ENCODE peak calls at places on chromosomes 13 and 19, in five cellular contexts. W, I, L, U and Q are unnamed samples.

GRCh38 chr19:22733691-22734090 is 50.3 kb downstream of the ZNF99 start:
- DNase-seq in W (no peak), I (no peak), L (no peak), U (no peak), Q (no peak)

GRCh38 chr19:5838437-5839311 is 828 bp downstream of the FUT6 start:
- DNase-seq in W (no peak), I (no peak), L (no peak), U (no peak), Q (no peak)

GRCh38 chr13:32726374-32727037 is 140.3 kb downstream of the PDS5B start:
- DNase-seq in W (no peak), I (no peak), L (no peak), U (no peak), Q (no peak)

GRCh38 chr13:76948139-76948538 is at the start of gene ACOD1:
- DNase-seq in W (no peak), I (no peak), L (no peak), U (no peak), Q (no peak)

GRCh38 chr19:6269101-6269886 is 10.5 kb downstream of the MLLT1 start:
- DNase-seq in W (no peak), I (no peak), L (no peak), U (no peak), Q (no peak)

GRCh38 chr13:113903912-113904311 is 40.0 kb upstream of the GAS6 start:
- DNase-seq in W (no peak), I (no peak), L (no peak), U (no peak), Q (no peak)

GRCh38 chr19:47357788-47358680 is 8.9 kb downstream of the DHX34 start:
- DNase-seq in W (no peak), I (no peak), L (no peak), U (no peak), Q (no peak)

GRCh38 chr13:39864221-39864620 is 208.8 kb downstream of the COG6 start:
- DNase-seq in W (no peak), I (no peak), L (no peak), U (no peak), Q (no peak)

GRCh38 chr19:46451352-46451751 is 20.0 kb downstream of the PNMA8A start:
- DNase-seq in W (no peak), I (no peak), L (no peak), U (no peak), Q (no peak)

GRCh38 chr13:104869501-104869900 is 1666.0 kb downstream of the EFNB2 start:
- DNase-seq in W (no peak), I (no peak), L (no peak), U (no peak), Q (no peak)

GRCh38 chr19:5128932-5129389 is 160.0 kb downstream of the KDM4B start:
- DNase-seq in W (no peak), I (no peak), L (peak), U (no peak), Q (no peak)

GRCh38 chr13:44231786-44232516 is 141.7 kb upstream of the SERP2 start:
- DNase-seq in W (no peak), I (peak), L (peak), U (no peak), Q (no peak)

GRCh38 chr13:25699600-25699999 is 327.8 kb downstream of the ATP8A2 start:
- DNase-seq in W (no peak), I (no peak), L (no peak), U (no peak), Q (no peak)

GRCh38 chr13:78604782-78605611 is 1.6 kb upstream of the POU4F1 start:
- DNase-seq in W (no peak), I (no peak), L (no peak), U (no peak), Q (no peak)

GRCh38 chr13:98321356-98321755 is 144.3 kb upstream of the RNF113B start:
- DNase-seq in W (no peak), I (no peak), L (no peak), U (no peak), Q (no peak)

GRCh38 chr19:35592226-35592625 is 6.3 kb downstream of the PMIS2 start:
- DNase-seq in W (no peak), I (peak), L (no peak), U (no peak), Q (no peak)

GRCh38 chr13:74644239-74644638 is 510.0 kb upstream of the KLF12 start:
- DNase-seq in W (no peak), I (no peak), L (no peak), U (no peak), Q (no peak)

GRCh38 chr13:103140001-103140671 is 73.9 kb upstream of the SLC10A2 start:
- DNase-seq in W (no peak), I (no peak), L (no peak), U (no peak), Q (no peak)

GRCh38 chr19:19719798-19720197 is 13.1 kb downstream of the ZNF14 start:
- DNase-seq in W (no peak), I (no peak), L (no peak), U (no peak), Q (no peak)

GRCh38 chr13:49220035-49220855 is at the start of gene MLNR:
- DNase-seq in W (no peak), I (no peak), L (peak), U (peak), Q (no peak)

GRCh38 chr19:6528544-6529121 is 2.2 kb upstream of the TNFSF9 start:
- DNase-seq in W (peak), I (no peak), L (peak), U (no peak), Q (no peak)

GRCh38 chr13:57627663-57628062 is 3.9 kb upstream of the PCDH17 start:
- DNase-seq in W (no peak), I (no peak), L (no peak), U (no peak), Q (no peak)

GRCh38 chr13:91767681-91768080 is 369.3 kb downstream of the GPC5 start:
- DNase-seq in W (no peak), I (no peak), L (no peak), U (no peak), Q (no peak)

GRCh38 chr13:99124695-99125334 is 75.8 kb upstream of the UBAC2 start:
- DNase-seq in W (no peak), I (no peak), L (no peak), U (no peak), Q (no peak)

GRCh38 chr13:71156550-71156949 is 710.5 kb downstream of the DACH1 start:
- DNase-seq in W (no peak), I (no peak), L (no peak), U (no peak), Q (no peak)

GRCh38 chr13:101868585-101869469 is 416.4 kb downstream of the ITGBL1 start:
- DNase-seq in W (no peak), I (no peak), L (no peak), U (no peak), Q (no peak)

GRCh38 chr19:43620061-43621001 is 902 bp upstream of the ZNF428 start:
- DNase-seq in W (no peak), I (no peak), L (peak), U (peak), Q (peak)

GRCh38 chr19:13899912-13900584 is 5.9 kb downstream of the BRME1 start:
- DNase-seq in W (no peak), I (no peak), L (no peak), U (no peak), Q (no peak)

GRCh38 chr19:28508666-28509065 is 704.3 kb downstream of the UQCRFS1 start:
- DNase-seq in W (no peak), I (no peak), L (no peak), U (no peak), Q (no peak)

GRCh38 chr13:70568571-70568970 is 460.3 kb upstream of the KLHL1 start:
- DNase-seq in W (no peak), I (no peak), L (no peak), U (no peak), Q (no peak)

GRCh38 chr19:13156968-13157882 is 7.0 kb downstream of the IER2 start:
- DNase-seq in W (no peak), I (no peak), L (no peak), U (no peak), Q (no peak)

GRCh38 chr13:19154843-19155242 is 26.8 kb downstream of the TUBA3C start:
- DNase-seq in W (no peak), I (no peak), L (no peak), U (no peak), Q (no peak)

GRCh38 chr13:19155321-19155861 is 26.2 kb downstream of the TUBA3C start:
- DNase-seq in W (no peak), I (no peak), L (no peak), U (no peak), Q (no peak)

GRCh38 chr13:19157461-19157860 is 24.2 kb downstream of the TUBA3C start:
- DNase-seq in W (no peak), I (no peak), L (no peak), U (no peak), Q (no peak)

GRCh38 chr13:19158006-19158405 is 23.6 kb downstream of the TUBA3C start:
- DNase-seq in W (no peak), I (no peak), L (no peak), U (no peak), Q (no peak)

DNA sequence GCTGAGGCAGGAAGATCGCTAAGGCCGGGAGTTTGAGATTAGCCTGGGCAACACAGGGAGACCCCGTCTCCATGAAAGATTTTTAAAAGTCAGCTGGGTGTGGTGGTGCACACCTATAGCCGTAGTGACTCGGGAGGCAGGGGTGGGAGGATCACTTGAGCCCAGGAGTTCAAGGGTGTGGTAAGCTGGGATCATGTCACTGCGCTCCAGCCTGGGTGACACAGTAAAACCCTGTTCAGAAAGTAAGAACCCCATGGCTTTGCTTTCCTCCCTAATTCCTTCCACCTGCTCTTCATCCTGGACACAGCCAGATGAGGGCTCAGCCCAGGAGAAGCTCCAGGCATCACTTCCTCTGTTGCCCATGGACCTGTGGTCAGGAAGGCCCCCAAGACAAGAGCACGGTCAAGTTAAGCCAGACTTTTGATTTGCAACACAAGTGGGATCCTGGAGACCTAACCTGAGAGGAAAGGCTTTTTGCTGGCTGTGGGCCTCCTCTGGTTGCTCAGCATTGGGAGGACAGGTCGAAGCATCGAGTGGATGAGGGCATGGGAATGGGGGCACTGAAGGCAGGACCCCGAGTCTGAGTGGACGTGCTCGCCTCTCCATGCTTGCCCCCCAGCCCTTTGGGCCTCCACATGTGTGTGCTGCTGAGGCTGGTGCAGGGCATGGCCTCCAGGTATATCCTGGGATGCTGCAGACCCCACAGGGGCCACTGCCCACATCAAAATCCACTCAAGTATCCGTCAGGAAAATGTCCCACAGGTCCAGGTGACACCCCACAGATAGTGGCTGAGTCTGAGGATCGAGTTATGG is 25.4 kb downstream of the TUBA3C start:
- DNase-seq in W (no peak), I (no peak), L (no peak), U (no peak), Q (no peak)
- TF ChIP-seq CTCF in W (no peak), I (no peak), L (no peak), U (no peak), Q (no peak)

GRCh38 chr19:45234089-45234869 is 10.9 kb downstream of the EXOC3L2 start:
- DNase-seq in W (no peak), I (no peak), L (no peak), U (no peak), Q (no peak)
- H3K27ac ChIP-seq in W (no peak), I (no peak), L (no peak), U (no peak), Q (no peak)

DNA sequence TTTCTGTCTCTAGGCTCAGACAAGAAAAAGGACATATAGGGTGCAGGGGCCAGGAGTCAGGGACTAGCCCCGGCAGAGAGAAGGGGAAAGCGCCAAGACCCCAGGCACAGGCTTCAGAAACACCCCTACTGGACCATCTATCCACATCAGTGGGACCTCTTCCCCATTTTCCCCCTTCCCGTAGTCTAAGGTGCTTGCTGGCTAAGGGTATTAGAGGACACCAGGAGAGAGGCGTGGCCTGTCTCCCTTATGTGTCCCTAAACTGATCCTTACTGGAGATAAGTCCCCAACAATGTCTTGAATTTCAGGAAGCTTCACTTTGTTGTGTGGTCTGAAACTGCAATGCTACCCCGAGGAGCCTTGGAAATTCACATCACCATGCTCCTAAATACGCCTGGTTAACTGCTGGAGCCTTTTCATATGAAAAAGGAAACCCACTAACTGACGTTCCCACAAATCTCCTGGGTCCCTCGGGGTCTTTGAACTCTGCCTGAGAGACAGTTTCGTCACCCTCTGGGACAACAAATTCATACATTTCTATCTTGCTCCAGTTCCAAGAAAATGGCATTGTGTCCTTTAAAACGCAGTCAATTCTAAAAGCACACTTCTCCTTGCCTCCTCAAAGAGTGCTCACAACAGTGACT is 197.7 kb downstream of the COL4A1 start:
- DNase-seq in W (no peak), I (no peak), L (no peak), U (no peak), Q (no peak)
- TF ChIP-seq CTCF in W (peak), I (no peak), L (peak), U (no peak), Q (no peak)

DNA sequence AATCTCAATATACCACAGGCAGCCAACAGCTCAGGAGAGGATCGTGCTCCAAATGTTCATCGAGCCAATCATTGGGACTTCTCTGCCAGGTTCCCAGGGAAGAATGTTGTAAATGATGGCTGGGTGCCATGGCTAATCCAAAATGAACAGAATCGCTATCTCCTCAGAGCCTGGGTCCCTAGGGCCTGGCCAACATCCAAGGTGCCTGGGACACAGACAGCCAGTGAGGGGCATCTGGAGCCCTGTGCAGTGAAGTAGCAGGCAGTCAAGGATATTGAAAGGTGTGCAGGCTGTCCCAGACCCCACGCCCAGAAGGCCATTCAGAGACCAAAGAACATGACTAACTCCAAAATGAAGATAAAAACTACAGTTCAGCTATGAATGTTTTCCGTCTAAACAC is 37.7 kb downstream of the BRD4 start:
- DNase-seq in W (no peak), I (no peak), L (peak), U (no peak), Q (no peak)
- H3K27ac ChIP-seq in W (no peak), I (peak), L (peak), U (no peak), Q (no peak)

DNA sequence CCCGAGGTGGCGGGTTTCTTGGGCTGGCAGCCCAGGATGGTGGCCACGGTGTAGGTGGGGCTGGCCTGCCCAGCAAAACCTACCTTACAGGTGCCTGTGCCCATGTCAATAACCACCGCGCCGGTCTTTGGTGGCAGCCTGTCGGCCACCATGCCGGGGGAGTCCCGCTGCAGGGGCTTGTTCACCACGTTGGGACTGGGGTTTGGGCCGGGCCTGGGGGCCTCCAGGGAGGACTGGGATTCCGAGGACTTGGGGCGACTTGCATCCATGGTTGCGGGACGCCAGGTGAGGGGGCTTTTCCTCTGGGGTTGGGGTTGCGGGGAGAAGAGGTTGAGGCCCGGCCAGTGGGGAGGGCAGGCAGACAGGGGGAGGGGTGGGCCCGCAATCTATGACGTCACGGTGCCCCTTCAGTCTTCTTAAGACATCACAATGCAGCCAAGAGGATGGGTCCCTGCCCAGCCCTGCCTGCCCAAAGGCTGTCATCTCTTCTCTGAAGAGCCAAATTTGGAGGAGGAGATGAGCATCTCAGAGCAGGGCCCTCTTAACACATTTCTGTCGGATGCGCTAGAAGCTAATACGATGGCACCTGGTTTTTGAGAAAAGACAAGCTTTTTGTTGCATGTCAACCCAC is at the start of gene ACTL9:
- DNase-seq in W (no peak), I (no peak), L (no peak), U (no peak), Q (no peak)
- TF ChIP-seq CTCF in W (no peak), I (no peak), L (no peak), U (no peak), Q (no peak)

DNA sequence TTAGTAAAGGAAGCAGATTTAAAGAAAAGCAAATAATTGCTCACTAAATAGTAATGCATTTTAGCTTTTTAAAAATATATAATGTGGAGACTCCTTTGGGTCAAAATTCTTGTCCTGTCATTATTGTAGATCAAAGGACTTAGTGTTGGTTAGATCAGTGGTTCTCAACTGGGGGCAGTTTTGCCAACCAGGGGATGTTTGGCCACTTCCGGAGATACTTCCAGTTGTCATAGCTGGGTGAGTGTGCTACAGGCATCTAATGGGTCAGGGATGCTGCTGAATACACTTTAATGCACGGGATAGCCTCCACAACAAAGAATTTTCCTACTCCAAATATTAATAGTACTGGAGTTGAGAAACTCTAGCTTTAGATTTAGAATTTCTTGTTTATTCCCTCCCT is 126.8 kb downstream of the LMO7 start:
- DNase-seq in W (no peak), I (no peak), L (no peak), U (no peak), Q (no peak)
- H3K27ac ChIP-seq in W (no peak), I (no peak), L (peak), U (peak), Q (peak)

DNA sequence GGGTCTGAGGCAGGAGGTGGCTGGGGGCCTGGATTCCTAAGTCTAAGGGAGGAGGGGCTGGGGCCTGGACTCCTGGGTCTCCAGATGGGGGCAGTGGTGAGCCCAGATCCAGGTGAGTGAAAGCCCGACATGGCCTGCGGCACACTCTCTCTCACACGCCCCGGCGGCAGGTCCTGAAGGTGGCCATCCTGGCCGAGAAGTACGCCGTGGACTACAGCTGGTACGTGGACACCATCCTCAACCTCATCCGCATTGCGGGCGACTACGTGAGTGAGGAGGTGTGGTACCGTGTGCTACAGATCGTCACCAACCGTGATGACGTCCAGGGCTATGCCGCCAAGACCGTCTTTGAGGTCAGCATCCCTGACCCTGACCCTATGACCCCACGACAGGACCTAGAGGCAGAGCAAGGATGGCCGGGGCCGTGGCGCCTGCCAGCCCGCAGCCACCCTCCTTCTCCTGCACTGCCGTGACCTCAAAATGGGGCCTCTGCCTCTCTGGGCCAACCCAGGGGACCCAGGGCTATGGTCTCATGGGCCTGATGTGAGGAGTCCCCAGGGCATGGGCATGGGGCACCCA is 13.2 kb downstream of the FUZ start:
- DNase-seq in W (no peak), I (no peak), L (no peak), U (no peak), Q (no peak)
- TF ChIP-seq CTCF in W (no peak), I (no peak), L (peak), U (no peak), Q (no peak)

GRCh38 chr19:3451451-3451866 is 28.9 kb downstream of the SMIM24 start:
- DNase-seq in W (no peak), I (no peak), L (no peak), U (no peak), Q (no peak)
- H3K27ac ChIP-seq in W (peak), I (peak), L (peak), U (no peak), Q (no peak)